ENCODE peak calls at places on chromosomes 16 and 17, in six cellular contexts. G, W, N, L, T and R are unnamed samples.

GRCh38 chr16:87541004-87541881 is 48.4 kb upstream of the ZCCHC14 start:
- DNase-seq in N (no peak), L (no peak), W (no peak), T (peak), G (no peak), R (no peak)

GRCh38 chr17:82230627-82231311 is 1.9 kb downstream of the SLC16A3 start:
- DNase-seq in N (peak), L (peak), G (peak), T (peak), W (peak), R (peak)

GRCh38 chr17:79915850-79916430 is 76.7 kb upstream of the CBX4 start:
- DNase-seq in G (no peak), N (peak), W (peak), L (peak), T (no peak), R (no peak)

GRCh38 chr16:26993988-26994387 is 72.7 kb upstream of the C16orf82 start:
- DNase-seq in L (no peak), W (no peak), G (no peak), T (peak), N (no peak), R (no peak)

GRCh38 chr17:10806863-10807262 is 3.0 kb upstream of the TMEM238L start:
- DNase-seq in G (no peak), N (no peak), L (no peak), W (no peak), T (no peak), R (no peak)

GRCh38 chr17:59357219-59357699 is 25.8 kb downstream of the YPEL2 start:
- DNase-seq in L (no peak), W (no peak), T (no peak), N (no peak), G (no peak), R (no peak)

GRCh38 chr16:2761472-2761871 is 9.0 kb downstream of the SRRM2 start:
- DNase-seq in N (no peak), G (no peak), T (no peak), L (no peak), W (no peak), R (no peak)

GRCh38 chr17:31582151-31582907 is 190.9 kb downstream of the RAB11FIP4 start:
- DNase-seq in T (peak), L (peak), G (peak), W (no peak), N (peak), R (no peak)

GRCh38 chr17:60134396-60135159 is 15.2 kb upstream of the CA4 start:
- DNase-seq in L (no peak), G (peak), W (no peak), T (peak), N (peak), R (peak)

GRCh38 chr16:67093098-67093732 is 16.5 kb upstream of the PHAF1 start:
- DNase-seq in N (no peak), G (no peak), W (no peak), L (no peak), T (no peak), R (no peak)

GRCh38 chr17:18377437-18378204 is at the start of gene EVPLL:
- DNase-seq in N (peak), L (no peak), W (peak), G (peak), T (no peak), R (no peak)

GRCh38 chr17:21330436-21331160 is 45.6 kb upstream of the KCNJ12 start:
- DNase-seq in T (no peak), W (no peak), L (no peak), G (peak), N (no peak), R (no peak)

GRCh38 chr17:79777166-79777843 is 643 bp upstream of the CBX2 start:
- DNase-seq in W (peak), T (peak), L (no peak), G (peak), N (peak), R (peak)

GRCh38 chr17:30291571-30292489 is at the start of gene BLMH:
- DNase-seq in N (peak), G (peak), L (peak), T (peak), W (peak), R (peak)

GRCh38 chr16:10859020-10859419 is 18.0 kb upstream of the CIITA start:
- DNase-seq in T (no peak), N (no peak), W (no peak), G (no peak), L (no peak), R (no peak)

GRCh38 chr17:36949461-36949927 is 740 bp downstream of the AATF start:
- DNase-seq in G (no peak), L (peak), T (no peak), W (no peak), N (no peak), R (no peak)

GRCh38 chr17:48841395-48841831 is 10.6 kb downstream of the CALCOCO2 start:
- DNase-seq in W (no peak), N (no peak), T (peak), L (peak), G (no peak), R (peak)

GRCh38 chr16:26317885-26318284 is 626.1 kb downstream of the HS3ST4 start:
- DNase-seq in N (no peak), W (no peak), L (no peak), T (no peak), G (no peak), R (no peak)

GRCh38 chr16:11603331-11603750 is 16.6 kb upstream of the LITAF start:
- DNase-seq in L (peak), N (no peak), T (no peak), W (no peak), G (no peak), R (no peak)

GRCh38 chr17:4887581-4887980 is 11.8 kb upstream of the C17orf107 start:
- DNase-seq in L (no peak), G (no peak), N (no peak), T (no peak), W (no peak), R (no peak)

GRCh38 chr16:68992521-68992920 is 112.9 kb upstream of the HAS3 start:
- DNase-seq in L (peak), T (peak), G (no peak), W (peak), N (no peak), R (no peak)

GRCh38 chr17:26773189-26774188 is 520.4 kb upstream of the WSB1 start:
- DNase-seq in L (no peak), T (no peak), N (no peak), W (no peak), G (no peak), R (no peak)

GRCh38 chr17:31798205-31798724 is 60.8 kb downstream of the COPRS start:
- DNase-seq in W (no peak), G (no peak), L (no peak), T (no peak), N (no peak), R (no peak)

GRCh38 chr16:2787406-2787805 is at the start of gene PRSS33:
- DNase-seq in L (no peak), N (no peak), T (no peak), W (no peak), G (peak), R (no peak)

GRCh38 chr17:67615736-67616135 is 102.0 kb upstream of the NOL11 start:
- DNase-seq in T (no peak), W (no peak), N (no peak), L (no peak), G (no peak), R (no peak)

GRCh38 chr16:79571065-79571697 is 29.4 kb downstream of the MAF start:
- DNase-seq in L (no peak), T (no peak), G (no peak), N (no peak), W (no peak), R (no peak)

GRCh38 chr17:55564077-55564476 is 52.8 kb upstream of the SMIM36 start:
- DNase-seq in G (no peak), T (no peak), W (no peak), L (no peak), N (no peak), R (no peak)

GRCh38 chr16:24626251-24626650 is 86.9 kb downstream of the RBBP6 start:
- DNase-seq in N (no peak), G (no peak), W (no peak), T (peak), L (no peak), R (no peak)

GRCh38 chr17:6413073-6413472 is 21.8 kb downstream of the AIPL1 start:
- DNase-seq in G (no peak), T (no peak), W (peak), N (no peak), L (peak), R (peak)

GRCh38 chr17:74202879-74203432 is 522 bp upstream of the RPL38 start:
- DNase-seq in N (no peak), L (no peak), G (no peak), T (no peak), W (no peak), R (no peak)

GRCh38 chr16:66511615-66512500 is 38.1 kb downstream of the TK2 start:
- DNase-seq in T (peak), N (peak), G (peak), L (peak), W (peak), R (no peak)

GRCh38 chr16:80375973-80376372 is 164.8 kb upstream of the DYNLRB2 start:
- DNase-seq in L (no peak), N (no peak), G (no peak), W (no peak), T (no peak), R (no peak)

GRCh38 chr16:2779978-2780898 is 3.2 kb upstream of the ELOB start:
- DNase-seq in T (no peak), G (peak), W (no peak), N (no peak), L (no peak), R (no peak)

GRCh38 chr16:51984395-51984794 is 562.5 kb downstream of the TOX3 start:
- DNase-seq in L (no peak), N (no peak), T (no peak), W (no peak), G (no peak), R (no peak)

GRCh38 chr17:80599546-80600305 is 55.1 kb downstream of the RPTOR start:
- DNase-seq in L (no peak), W (peak), G (no peak), T (no peak), N (no peak), R (no peak)

GRCh38 chr16:86880316-86881117 is 302.2 kb downstream of the FOXL1 start:
- DNase-seq in G (no peak), N (no peak), T (no peak), W (no peak), L (no peak), R (no peak)

GRCh38 chr16:55271945-55272513 is 52.0 kb upstream of the IRX6 start:
- DNase-seq in T (no peak), W (no peak), N (no peak), L (no peak), G (no peak), R (no peak)

GRCh38 chr17:63841350-63842172 is 924 bp downstream of the SMARCD2 start:
- DNase-seq in G (peak), N (peak), W (no peak), T (peak), L (peak), R (no peak)

GRCh38 chr16:14300631-14301149 is 229.6 kb downstream of the MRTFB start:
- DNase-seq in L (peak), W (peak), N (peak), G (peak), T (peak), R (no peak)

GRCh38 chr17:28372203-28372944 is 880 bp downstream of the SARM1 start:
- DNase-seq in W (no peak), G (no peak), T (no peak), L (no peak), N (no peak), R (no peak)
- H3K27ac ChIP-seq in W (peak), G (peak), T (peak), L (no peak), N (peak), R (peak)

DNA sequence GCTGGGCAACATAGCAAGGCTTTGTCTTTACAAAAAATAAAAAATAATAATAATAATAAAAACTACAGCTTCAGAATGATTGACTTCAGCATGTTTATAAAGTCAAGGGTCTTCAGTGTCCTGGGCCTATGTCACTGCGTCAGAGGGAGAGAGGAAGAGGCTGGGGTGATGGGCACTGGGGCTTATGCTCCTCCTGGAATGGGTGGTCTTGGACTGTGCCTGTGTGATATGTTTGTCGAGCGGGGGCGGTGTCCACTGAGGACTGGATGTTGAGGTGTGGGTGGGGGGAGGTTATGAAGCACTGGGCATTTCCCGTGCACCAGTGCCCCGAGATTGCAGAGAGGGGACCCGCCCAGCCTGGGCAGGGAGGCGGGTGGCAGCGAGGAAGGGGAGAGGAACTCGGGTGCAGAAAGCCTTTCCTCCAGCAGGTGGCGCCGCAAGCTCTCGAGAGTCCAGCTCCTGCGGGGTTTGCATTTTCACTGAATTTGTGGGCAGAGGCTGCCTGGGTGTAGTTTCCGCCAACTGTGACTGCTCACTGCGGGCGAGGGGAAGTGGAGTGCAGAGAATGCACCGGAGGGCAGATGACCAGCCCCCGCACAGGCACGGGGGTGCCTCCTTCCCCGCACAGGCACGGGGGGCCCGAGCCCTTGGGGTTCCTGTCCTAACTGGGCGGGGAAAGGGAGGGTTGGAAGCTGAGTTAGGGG is 190.5 kb downstream of the SEC14L1 start:
- DNase-seq in W (peak), N (peak), L (peak), G (peak), T (peak), R (peak)
- H3K4me3 ChIP-seq in W (no peak), N (peak), L (no peak), G (peak), T (no peak), R (peak)

DNA sequence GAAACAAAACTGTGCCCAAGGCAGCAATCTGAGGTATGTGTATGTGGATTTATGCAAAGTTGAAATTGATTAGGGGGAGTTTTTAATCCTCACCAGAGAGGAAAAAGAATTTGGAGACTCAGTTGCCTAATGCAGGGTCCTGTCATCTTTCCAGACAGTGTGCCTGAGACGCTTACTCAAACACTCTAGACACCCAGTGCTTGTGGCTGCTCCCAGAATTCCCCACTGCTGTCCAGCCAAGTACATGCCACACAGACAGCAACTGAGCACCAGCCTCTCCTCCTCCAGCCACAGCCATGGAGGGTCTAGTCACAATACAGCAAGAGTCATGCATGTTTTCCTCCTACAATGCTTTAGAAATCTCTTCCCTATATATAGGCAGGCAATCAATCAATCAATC is 118.1 kb downstream of the HIC1 start:
- DNase-seq in W (no peak), T (no peak), G (peak), N (no peak), L (no peak), R (no peak)
- H3K27ac ChIP-seq in W (peak), T (peak), G (peak), N (peak), L (peak), R (no peak)

DNA sequence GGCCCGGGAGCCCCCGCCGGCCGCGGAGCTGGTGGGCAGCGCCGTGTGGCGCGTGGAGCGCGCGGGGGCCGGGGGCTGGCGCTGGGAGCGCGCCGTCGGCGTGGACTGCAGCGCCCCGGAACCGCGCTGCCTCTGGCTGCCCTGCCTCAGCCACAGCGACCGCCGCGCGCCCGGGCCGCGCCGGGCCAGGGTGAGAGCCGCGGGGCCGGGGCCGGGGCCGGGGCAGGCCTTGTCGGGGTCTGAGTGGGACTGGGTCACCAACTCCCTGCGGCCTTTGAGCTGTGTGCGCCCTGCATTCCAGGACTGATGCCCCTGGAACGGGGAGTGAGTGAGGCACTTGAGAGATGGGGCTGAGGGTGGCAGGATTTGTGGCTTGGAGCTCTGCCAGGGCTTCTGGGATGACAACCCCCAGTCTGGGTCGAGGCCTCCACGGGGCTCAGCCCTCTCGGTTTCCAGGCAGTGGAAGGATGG is 25.7 kb downstream of the ARHGAP23 start:
- DNase-seq in N (no peak), T (no peak), L (no peak), G (no peak), W (no peak), R (no peak)
- H3K4me3 ChIP-seq in N (peak), T (peak), L (peak), G (peak), W (peak), R (no peak)